ENCODE peak calls at places on chromosomes 3 and 15, in six cellular contexts. G is H9, X is IMR-90, J is neuronal stem cell, D is mesenchymal stem cell, S is H1. B is an unnamed sample.

GRCh38 chr15:72856549-72857040 is 73.0 kb upstream of the ADPGK start:
- DNase-seq in G (peak), J (no peak), X (no peak), S (peak), D (no peak), B (no peak)

GRCh38 chr15:95086543-95087252 is 855.3 kb downstream of the MCTP2 start:
- DNase-seq in J (no peak), S (no peak), D (peak), X (peak), G (no peak), B (peak)

GRCh38 chr3:196537319-196537984 is 22.3 kb upstream of the SMCO1 start:
- DNase-seq in X (peak), D (no peak), G (no peak), S (peak), J (peak), B (peak)

GRCh38 chr3:129624347-129625070 is 18.0 kb upstream of the PLXND1 start:
- DNase-seq in D (peak), G (no peak), S (no peak), J (no peak), X (peak), B (no peak)

GRCh38 chr3:106161236-106161635 is 292.4 kb upstream of the CBLB start:
- DNase-seq in S (no peak), J (no peak), D (no peak), X (no peak), G (no peak), B (peak)

GRCh38 chr3:132180337-132180791 is 136.8 kb upstream of the ACP3 start:
- DNase-seq in G (peak), J (peak), X (peak), S (peak), D (peak), B (peak)

GRCh38 chr3:11933529-11933928 is 70.7 kb upstream of the SYN2 start:
- DNase-seq in D (no peak), J (no peak), G (no peak), X (no peak), S (no peak), B (peak)

GRCh38 chr15:100808691-100809090 is 70.9 kb upstream of the ALDH1A3 start:
- DNase-seq in J (no peak), D (no peak), G (no peak), X (no peak), S (no peak), B (no peak)

GRCh38 chr3:114659109-114660081 is 365.6 kb downstream of the TIGIT start:
- DNase-seq in G (no peak), D (no peak), S (no peak), X (no peak), J (no peak), B (peak)

DNA sequence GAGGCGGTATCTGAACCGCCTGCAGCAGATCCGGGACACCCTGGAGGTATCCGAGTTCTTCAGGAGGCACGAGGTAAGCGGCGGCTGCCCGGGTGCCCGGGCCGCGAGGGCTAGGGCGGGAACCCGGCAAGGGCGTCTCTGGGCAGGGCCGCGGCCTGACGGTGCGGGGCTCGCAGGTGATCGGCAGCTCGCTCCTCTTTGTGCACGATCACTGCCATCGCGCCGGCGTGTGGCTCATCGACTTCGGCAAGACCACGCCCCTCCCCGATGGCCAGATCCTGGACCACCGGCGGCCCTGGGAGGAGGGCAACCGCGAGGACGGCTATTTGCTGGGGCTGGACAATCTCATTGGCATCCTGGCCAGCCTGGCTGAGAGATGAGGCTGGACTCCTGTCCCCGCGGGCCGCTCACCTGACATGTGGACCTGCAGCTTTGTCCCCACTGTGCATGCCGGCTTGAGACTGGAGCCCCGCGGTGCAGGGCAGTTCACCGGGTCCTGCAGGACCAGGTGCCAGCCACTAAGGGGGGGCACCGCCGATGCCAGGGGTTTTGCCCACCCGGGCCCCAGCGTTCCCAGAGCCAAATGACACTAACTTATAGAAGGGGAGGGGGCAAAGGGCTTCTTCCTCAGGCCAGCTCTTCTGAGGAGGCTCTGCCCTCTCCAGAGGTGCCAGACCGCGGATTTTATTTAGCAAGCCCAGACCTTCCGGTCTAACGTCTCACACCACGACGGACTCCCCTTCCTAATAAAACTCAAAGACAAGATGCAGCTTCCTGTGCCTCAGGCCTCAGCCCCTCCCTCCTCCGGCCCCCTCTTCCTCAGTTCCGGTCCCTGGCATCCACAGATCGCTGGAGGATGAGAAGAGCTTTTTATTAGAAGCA is 9.4 kb downstream of the ITPKA start:
- DNase-seq in J (no peak), G (peak), D (no peak), S (peak), X (no peak), B (peak)
- H2BK15ac ChIP-seq in J (no peak), G (no peak), D (no peak), S (no peak), X (no peak), B (no peak)

DNA sequence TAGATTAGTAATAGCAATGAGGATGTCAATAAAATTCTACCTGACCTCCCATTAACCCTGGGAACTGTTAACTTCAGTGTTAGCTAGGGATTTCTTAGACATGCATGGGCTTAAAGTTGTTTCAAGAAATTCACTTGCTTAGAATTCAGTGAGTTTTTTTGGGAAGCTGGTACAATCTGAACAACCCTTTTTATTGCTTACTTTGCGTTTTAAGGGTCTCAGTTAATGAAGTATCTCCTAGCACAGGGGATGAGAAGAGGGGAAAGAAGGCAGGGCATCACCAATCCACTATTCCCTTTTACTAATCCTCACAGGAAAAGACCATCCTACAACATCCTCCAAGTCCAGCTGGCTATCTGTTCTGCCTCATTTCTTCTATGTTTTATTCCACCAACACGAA is 334.9 kb downstream of the MAGI1 start:
- DNase-seq in D (no peak), G (no peak), X (no peak), J (no peak), S (no peak), B (no peak)
- H2BK15ac ChIP-seq in D (no peak), G (no peak), X (no peak), J (no peak), S (no peak), B (no peak)

DNA sequence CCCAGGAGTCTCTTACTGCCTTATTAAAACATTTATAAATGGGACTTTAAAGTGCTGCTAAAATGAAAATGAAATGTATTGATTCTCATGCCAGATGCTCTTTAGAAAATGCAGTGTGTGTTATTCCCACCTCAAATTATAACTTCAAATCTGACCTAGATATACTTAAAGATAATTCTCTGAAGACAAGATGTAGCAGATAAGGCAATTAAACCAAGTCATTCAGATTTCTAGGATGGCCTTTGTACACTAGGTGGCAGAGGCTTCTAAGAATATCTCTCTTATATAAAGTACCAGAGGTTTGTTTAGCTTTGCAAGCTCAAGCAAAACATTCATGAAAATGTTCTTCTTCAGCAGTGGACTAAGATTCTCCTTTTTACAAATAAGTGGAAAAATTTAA is 26.9 kb upstream of the GOLGA8B start:
- DNase-seq in X (peak), J (no peak), D (peak), S (no peak), G (no peak), B (peak)
- H2BK15ac ChIP-seq in X (no peak), J (no peak), D (no peak), S (no peak), G (no peak), B (no peak)

DNA sequence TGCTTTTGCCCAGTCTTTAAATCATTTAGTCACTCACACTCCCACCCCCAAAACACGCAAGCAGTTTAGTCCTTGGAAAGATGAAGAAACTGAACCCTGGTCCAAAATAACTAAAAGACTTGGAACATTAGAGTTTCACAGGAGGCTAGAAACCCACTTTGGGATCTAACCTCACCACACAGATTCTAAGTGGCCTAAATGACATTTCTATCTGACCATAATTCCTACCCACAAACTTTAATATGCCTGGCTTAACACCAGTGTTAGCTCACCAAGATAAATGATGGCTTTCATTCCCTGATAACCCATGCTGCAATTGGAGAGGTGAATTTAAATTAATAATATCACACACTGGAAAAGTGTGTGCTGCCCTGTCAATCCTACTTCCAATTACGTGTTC is 295.3 kb upstream of the UBE2E2 start:
- DNase-seq in J (no peak), S (no peak), D (no peak), G (no peak), X (no peak), B (no peak)
- H2BK15ac ChIP-seq in J (no peak), S (no peak), D (no peak), G (no peak), X (no peak), B (no peak)

GRCh38 chr15:56187665-56188064 is 56.0 kb downstream of the RFX7 start:
- DNase-seq in X (no peak), S (no peak), G (no peak), J (no peak), D (no peak), B (no peak)

GRCh38 chr15:56180851-56181250 is 62.8 kb downstream of the RFX7 start:
- DNase-seq in J (no peak), X (no peak), G (no peak), D (no peak), S (no peak), B (no peak)

DNA sequence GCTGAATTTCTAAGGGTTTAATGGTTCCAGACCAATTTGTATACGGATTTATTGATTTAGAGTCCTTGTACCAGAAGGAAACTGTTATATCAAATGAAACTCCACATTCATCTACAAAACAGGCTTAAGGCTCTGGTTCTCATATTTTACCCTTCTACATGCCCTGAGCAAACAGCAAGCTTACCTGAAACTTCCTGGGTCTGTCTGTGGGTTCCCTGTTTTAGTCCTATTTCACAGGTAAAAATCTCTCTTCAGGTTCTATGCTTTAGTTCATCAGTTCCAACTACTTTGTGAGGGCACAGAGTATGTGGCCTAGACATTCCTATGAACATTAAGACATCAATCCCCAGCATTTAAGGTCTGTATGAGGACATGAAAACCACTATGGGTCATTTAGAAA is 57.7 kb downstream of the RFX7 start:
- DNase-seq in S (no peak), D (no peak), X (no peak), G (no peak), J (no peak), B (no peak)
- H2BK15ac ChIP-seq in S (no peak), D (no peak), X (no peak), G (no peak), J (no peak), B (no peak)

GRCh38 chr15:39856357-39856756 is 63.7 kb downstream of the GPR176 start:
- DNase-seq in S (no peak), J (no peak), G (no peak), X (no peak), D (no peak), B (no peak)
- H2BK15ac ChIP-seq in S (no peak), J (no peak), G (no peak), X (no peak), D (no peak), B (no peak)

B was measured in mesendoderm.